ENCODE peak calls at places on chromosomes 4 and X, in six cellular contexts. W is renal cortical epithelial cell, Y is AG08395, U is heart right ventricle, X is sciatic nerve, C is endodermal cell. L is an unnamed sample.

GRCh38 chrX:132071260-132071659 is 48.2 kb downstream of the STK26 start:
- DNase-seq in X (no peak), Y (peak), C (no peak), W (peak), U (no peak), L (no peak)

GRCh38 chrX:17732138-17732783 is 5.0 kb upstream of the SCML1 start:
- DNase-seq in W (no peak), U (no peak), C (no peak), Y (peak), X (no peak), L (no peak)

GRCh38 chr4:52780627-52781354 is 29.6 kb upstream of the ERVMER34-1 start:
- DNase-seq in W (no peak), U (no peak), C (no peak), X (no peak), Y (no peak), L (no peak)

GRCh38 chr4:6622744-6623143 is 17.7 kb upstream of the MRFAP1 start:
- DNase-seq in Y (no peak), W (no peak), C (no peak), U (no peak), X (no peak), L (no peak)

GRCh38 chrX:24774650-24775049 is 80.9 kb downstream of the POLA1 start:
- DNase-seq in C (no peak), U (no peak), W (no peak), X (no peak), Y (no peak), L (no peak)

GRCh38 chr4:138445098-138445497 is 202.9 kb upstream of the SLC7A11 start:
- DNase-seq in U (no peak), X (no peak), Y (peak), C (no peak), W (no peak), L (no peak)

GRCh38 chr4:153764611-153765368 is 5.0 kb upstream of the RNF175 start:
- DNase-seq in W (peak), C (no peak), U (no peak), X (no peak), Y (no peak), L (no peak)

GRCh38 chrX:46730765-46731164 is 28.2 kb downstream of the SLC9A7 start:
- DNase-seq in X (no peak), C (no peak), W (no peak), U (no peak), Y (no peak), L (no peak)

GRCh38 chr4:54657556-54658313 is at the start of gene KIT:
- DNase-seq in W (no peak), C (peak), X (peak), U (peak), Y (peak), L (no peak)

GRCh38 chr4:125772680-125773079 is 457.9 kb downstream of the FAT4 start:
- DNase-seq in Y (no peak), X (no peak), U (no peak), C (no peak), W (peak), L (no peak)

L was measured in tibial artery.